ENCODE peak calls at places on chromosomes 11 and 22, in six cellular contexts. A is A549, L is fibroblast of the aortic adventitia, N is stomach, D is upper lobe of right lung, H is coronary artery. W is an unnamed sample.

GRCh38 chr11:59144096-59144495 is 1.4 kb downstream of the FAM111A start:
- DNase-seq in H (no peak), D (no peak), L (peak), N (no peak), A (no peak), W (no peak)

GRCh38 chr11:25515576-25515975 is 816.4 kb upstream of the ANO3 start:
- DNase-seq in N (no peak), H (no peak), L (no peak), A (no peak), D (no peak), W (no peak)

GRCh38 chr11:65801153-65801987 is 14.5 kb downstream of the OVOL1 start:
- DNase-seq in L (no peak), A (no peak), D (no peak), H (no peak), N (no peak), W (no peak)

GRCh38 chr22:39419911-39420310 is 20.3 kb downstream of the TAB1 start:
- DNase-seq in A (no peak), L (no peak), H (no peak), D (no peak), N (no peak), W (no peak)

GRCh38 chr22:50710886-50711285 is 27.1 kb upstream of the ACR start:
- DNase-seq in H (no peak), N (no peak), L (no peak), D (peak), A (no peak), W (no peak)

GRCh38 chr22:35587447-35587870 is 29.7 kb downstream of the MB start:
- DNase-seq in A (no peak), H (no peak), L (no peak), D (peak), N (peak), W (no peak)

GRCh38 chr11:80167766-80168165 is 726.9 kb upstream of the TENM4 start:
- DNase-seq in H (no peak), A (no peak), N (no peak), L (no peak), D (no peak), W (no peak)

GRCh38 chr11:125341676-125342075 is 154.4 kb downstream of the FEZ1 start:
- DNase-seq in D (peak), N (no peak), L (no peak), A (no peak), H (peak), W (no peak)

GRCh38 chr22:27880778-27881394 is 38.2 kb downstream of the PITPNB start:
- DNase-seq in H (no peak), N (no peak), A (peak), D (no peak), L (peak), W (peak)

GRCh38 chr11:107397357-107397756 is 60.3 kb downstream of the CWF19L2 start:
- DNase-seq in L (no peak), N (no peak), A (peak), H (no peak), D (no peak), W (no peak)

GRCh38 chr22:30944986-30945385 is 23.6 kb downstream of the MORC2 start:
- DNase-seq in L (no peak), N (no peak), D (no peak), A (no peak), H (no peak), W (no peak)

GRCh38 chr11:119791047-119791446 is 62.0 kb upstream of the NECTIN1 start:
- DNase-seq in A (no peak), D (peak), H (no peak), N (no peak), L (no peak), W (no peak)

GRCh38 chr22:32785636-32786418 is 15.7 kb upstream of the TIMP3 start:
- DNase-seq in L (no peak), D (no peak), A (no peak), N (no peak), H (no peak), W (no peak)

GRCh38 chr11:61775106-61775505 is 17.3 kb downstream of the TMEM258 start:
- DNase-seq in L (no peak), A (no peak), N (no peak), H (no peak), D (no peak), W (no peak)

GRCh38 chr11:67671211-67671520 is 3.3 kb downstream of the ALDH3B2 start:
- DNase-seq in N (no peak), H (no peak), L (no peak), A (no peak), D (no peak), W (no peak)

GRCh38 chr11:33258631-33259184 is 1.5 kb downstream of the HIPK3 start:
- DNase-seq in H (no peak), N (no peak), A (peak), L (peak), D (no peak), W (peak)

GRCh38 chr11:8086571-8086970 is 5.6 kb downstream of the TUB start:
- DNase-seq in D (no peak), N (no peak), L (no peak), A (no peak), H (no peak), W (no peak)

GRCh38 chr22:44337658-44338004 is 24.9 kb upstream of the SHISAL1 start:
- DNase-seq in L (peak), D (no peak), H (no peak), N (peak), A (peak), W (no peak)

DNA sequence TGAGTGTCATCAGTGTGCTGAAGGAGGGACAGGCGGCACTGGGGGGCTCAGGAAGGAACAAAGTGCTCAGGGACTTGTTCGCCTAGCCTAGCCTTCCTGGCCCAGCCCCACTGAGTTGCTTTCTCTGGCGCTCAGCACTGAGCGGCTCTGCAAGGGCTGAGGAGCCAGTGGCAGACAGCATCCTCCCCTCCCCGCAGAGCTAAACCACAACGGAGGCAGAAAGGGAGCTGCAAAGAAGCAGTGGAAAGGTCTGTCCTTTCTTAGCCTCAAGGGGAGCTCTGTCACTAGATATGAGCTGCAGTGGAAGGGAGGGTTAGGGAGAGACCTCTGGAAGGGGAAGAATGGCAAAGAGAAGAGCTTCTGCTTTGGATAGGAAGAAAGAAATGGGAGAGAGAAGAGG is 89.7 kb upstream of the PHOX2A start:
- DNase-seq in L (peak), H (no peak), N (no peak), D (no peak), A (peak), W (no peak)
- TF ChIP-seq CTCF in L (no peak), H (no peak), N (no peak), D (no peak), A (no peak), W (peak)

GRCh38 chr22:37641251-37641949 is 1.9 kb downstream of the SH3BP1 start:
- DNase-seq in D (no peak), N (no peak), H (no peak), A (no peak), L (no peak), W (no peak)
- H3K4me3 ChIP-seq in D (no peak), N (no peak), H (no peak), A (no peak), L (no peak), W (no peak)

DNA sequence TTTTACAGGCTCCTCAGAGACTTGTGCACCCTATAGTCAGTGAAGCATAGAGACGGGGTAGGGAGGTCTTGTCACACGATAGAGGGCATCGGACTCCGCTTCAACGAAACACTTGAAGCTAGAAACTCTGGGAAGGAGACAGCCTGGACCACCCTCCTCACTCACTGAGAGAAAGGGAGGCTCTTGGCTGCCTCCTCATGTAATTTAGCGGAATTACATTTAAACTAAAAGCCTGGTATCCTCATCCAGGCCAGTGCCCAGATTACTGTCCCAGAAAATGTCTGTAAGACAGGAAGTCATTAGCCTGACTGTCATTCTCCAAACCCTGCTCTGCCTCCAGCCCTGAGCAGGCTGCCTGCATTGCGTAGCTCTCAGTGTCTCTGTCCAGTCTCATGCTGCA is 36.0 kb downstream of the TTLL1 start:
- DNase-seq in L (no peak), H (no peak), N (no peak), A (no peak), D (no peak), W (no peak)
- TF ChIP-seq CTCF in L (no peak), H (no peak), N (no peak), A (no peak), D (no peak), W (peak)

DNA sequence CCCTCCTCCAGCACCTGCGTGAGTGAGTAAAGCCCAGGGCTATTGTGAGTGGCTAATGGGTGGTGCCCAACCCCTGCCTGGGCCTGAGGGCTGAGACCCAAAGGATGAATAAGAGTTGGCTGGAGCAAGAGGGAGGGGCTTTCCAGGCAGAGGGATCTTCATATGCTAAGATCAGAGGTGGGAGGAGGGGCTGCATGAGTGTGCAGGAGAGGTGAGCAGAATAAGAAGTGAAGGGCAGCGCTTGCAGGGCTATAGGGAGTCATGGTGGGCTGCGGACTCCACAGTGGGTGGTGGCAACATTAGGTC is 3.9 kb downstream of the EMID1 start:
- DNase-seq in H (no peak), D (no peak), A (no peak), N (no peak), L (no peak), W (no peak)
- H3K4me3 ChIP-seq in H (no peak), D (no peak), A (no peak), N (no peak), L (no peak), W (no peak)

GRCh38 chr22:23716811-23717801 is 26.3 kb downstream of the RGL4 start:
- DNase-seq in L (peak), H (peak), N (peak), D (peak), A (peak), W (no peak)
- TF ChIP-seq CTCF in L (no peak), H (no peak), N (no peak), D (no peak), A (no peak), W (no peak)

DNA sequence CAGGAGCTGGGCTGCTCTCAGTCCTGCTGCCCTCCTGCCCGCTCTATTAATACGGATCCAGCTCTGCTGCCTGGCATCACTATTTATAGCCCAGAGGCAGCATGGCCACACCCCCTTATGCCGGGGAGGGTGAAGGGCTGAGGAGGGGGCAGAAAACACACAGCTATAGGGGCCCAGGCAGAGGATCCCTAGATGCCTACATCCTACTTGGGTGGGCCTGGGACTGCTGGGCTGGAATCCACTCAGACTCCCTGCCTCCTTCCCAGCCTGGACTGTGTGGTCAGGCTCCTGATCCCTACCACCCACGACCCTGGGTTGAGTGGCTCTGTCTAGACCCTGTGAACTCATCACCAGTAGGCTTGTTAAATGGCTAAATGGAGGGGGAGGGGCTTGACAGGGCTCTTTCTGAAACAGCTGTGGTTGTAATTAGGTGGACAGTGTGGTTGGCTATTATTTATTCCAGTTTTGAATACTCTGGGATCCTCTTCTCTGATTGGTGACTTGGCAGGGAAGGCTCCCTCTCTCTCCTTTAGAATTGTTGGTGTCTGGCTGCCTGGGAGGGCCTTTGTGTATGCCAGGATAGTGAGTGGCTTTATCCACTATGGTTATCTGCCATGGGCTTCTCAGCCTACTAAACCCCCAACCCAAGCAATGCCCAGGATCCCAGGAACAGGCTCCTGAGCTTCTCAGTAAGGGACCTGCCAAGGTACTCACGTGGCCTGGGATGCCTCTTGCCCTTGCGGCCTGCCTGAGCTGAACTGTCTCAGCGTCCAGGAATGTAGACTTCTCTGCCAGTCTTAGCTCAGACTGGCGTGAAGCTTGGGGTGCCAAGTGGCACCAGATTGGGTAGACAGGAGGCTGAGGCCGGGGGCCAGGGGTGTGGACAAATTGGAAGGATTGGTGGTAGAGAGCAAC is 15.2 kb downstream of the PHLDB1 start:
- DNase-seq in A (peak), N (no peak), H (no peak), D (peak), L (peak), W (peak)
- H3K4me3 ChIP-seq in A (no peak), N (no peak), H (peak), D (no peak), L (peak), W (peak)

GRCh38 chr11:21514298-21514697 is 678.6 kb upstream of the ANO5 start:
- DNase-seq in L (no peak), A (peak), D (no peak), N (no peak), H (no peak), W (no peak)
- TF ChIP-seq CTCF in L (no peak), A (peak), D (no peak), N (no peak), H (no peak), W (peak)

GRCh38 chr11:96242191-96242845 is 100.7 kb downstream of the MAML2 start:
- DNase-seq in N (no peak), H (no peak), A (no peak), L (peak), D (no peak), W (no peak)

GRCh38 chr11:96238563-96239166 is 104.3 kb downstream of the MAML2 start:
- DNase-seq in D (no peak), N (no peak), H (no peak), L (no peak), A (no peak), W (no peak)

GRCh38 chr11:96246718-96247540 is 96.1 kb downstream of the MAML2 start:
- DNase-seq in N (no peak), H (no peak), D (no peak), L (no peak), A (peak), W (no peak)

GRCh38 chr11:96241351-96241841 is 101.6 kb downstream of the MAML2 start:
- DNase-seq in D (no peak), A (peak), N (no peak), L (no peak), H (no peak), W (no peak)

DNA sequence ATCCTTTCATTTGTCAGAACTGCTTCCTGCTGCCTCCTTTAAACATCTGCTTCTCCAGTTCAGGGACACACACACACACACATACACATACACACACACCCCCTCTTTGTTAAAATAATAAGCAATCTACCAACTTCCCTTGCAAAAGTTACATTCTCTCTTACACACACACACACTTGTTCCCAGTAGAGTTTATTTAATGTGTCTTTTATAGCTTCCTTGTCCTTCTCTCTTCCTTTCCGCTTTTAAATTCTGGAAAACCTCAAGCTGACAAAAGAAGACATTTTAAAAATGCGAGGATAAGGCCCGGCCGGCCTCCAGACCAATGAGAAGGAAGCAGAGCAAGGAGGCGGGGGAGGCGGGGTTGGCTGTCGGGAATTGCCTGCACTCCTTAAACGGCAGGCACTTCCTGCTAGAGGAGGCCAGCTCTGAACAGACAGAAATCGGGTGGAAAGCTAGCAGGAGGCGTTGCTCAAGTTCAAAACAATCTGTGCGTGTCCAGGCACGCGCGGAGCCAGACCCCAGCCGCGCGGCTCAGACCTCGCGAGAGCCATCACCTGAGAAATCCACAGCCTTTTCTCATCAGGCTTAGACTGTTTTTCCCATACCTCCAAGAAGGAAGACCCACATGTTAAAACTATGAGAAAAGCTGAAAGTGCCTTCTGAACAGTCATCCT is 99.9 kb downstream of the MAML2 start:
- DNase-seq in A (peak), H (peak), L (peak), D (peak), N (peak), W (peak)
- H3K4me3 ChIP-seq in A (peak), H (peak), L (peak), D (peak), N (peak), W (peak)

GRCh38 chr22:38261478-38261803 is 11.4 kb downstream of the TMEM184B start:
- DNase-seq in A (no peak), N (no peak), H (no peak), L (peak), D (no peak), W (no peak)

GRCh38 chr22:38262051-38262795 is 10.6 kb downstream of the TMEM184B start:
- DNase-seq in A (no peak), N (peak), L (no peak), H (no peak), D (peak), W (no peak)

GRCh38 chr22:38259370-38259769 is 13.4 kb downstream of the TMEM184B start:
- DNase-seq in A (no peak), N (no peak), H (no peak), L (no peak), D (no peak), W (no peak)

GRCh38 chr22:38258895-38259294 is 13.9 kb downstream of the TMEM184B start:
- DNase-seq in A (no peak), N (no peak), L (peak), H (peak), D (no peak), W (no peak)

DNA sequence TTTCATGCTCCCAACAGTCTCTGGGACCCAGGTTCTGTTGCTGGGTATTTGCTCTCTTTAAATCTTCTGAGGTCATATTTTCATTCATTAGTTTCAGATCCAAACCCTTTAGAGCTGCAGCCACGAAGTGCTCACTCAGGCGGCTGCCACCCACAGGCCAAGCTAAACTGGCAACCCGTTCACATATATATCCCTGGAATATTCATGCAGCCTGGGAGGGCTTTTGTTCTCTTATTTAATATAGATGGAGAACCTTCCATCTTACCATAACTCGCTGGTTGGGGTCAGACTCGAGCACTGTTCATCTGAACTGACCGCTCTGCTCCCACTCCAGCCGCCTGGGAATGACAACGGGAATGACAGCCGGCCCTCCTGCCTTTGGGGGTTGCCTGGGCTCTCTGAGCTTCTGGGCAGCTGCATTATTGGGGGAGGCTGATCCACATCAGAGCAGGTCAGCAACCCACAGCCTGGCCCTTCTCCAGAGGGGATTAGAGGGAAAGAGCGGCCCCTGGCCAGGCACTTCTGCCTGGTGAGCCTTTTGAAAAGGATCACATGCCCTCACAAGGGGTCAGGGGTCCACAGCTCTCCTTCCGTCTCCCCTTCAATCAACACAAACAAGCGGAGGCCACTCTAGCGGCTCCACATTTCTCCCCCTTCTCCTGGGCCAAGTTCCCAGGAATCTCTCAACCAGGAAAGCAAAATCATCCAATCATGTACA is 11.9 kb downstream of the TMEM184B start:
- DNase-seq in D (no peak), A (no peak), N (no peak), H (no peak), L (peak), W (no peak)
- TF ChIP-seq CTCF in D (peak), A (no peak), N (no peak), H (no peak), L (peak), W (peak)

GRCh38 chr11:19419021-19419750 is 178.4 kb upstream of the E2F8 start:
- DNase-seq in D (no peak), N (no peak), H (no peak), L (peak), A (peak), W (no peak)
- H3K4me3 ChIP-seq in D (no peak), N (no peak), H (no peak), L (peak), A (peak), W (no peak)

W was measured in epithelial cell of proximal tubule.